ENCODE peak calls at places on chromosomes 11 and 22, in ten cellular contexts. I is GM13977; B is kidney tubule cell; L is AG09319; H is NCI-H345; J is dermis blood vessel endothelial cell; S is HS-27A; R is activated T-cell treated with anti-CD3 and anti-CD28 coated beads, Interleukin-2, amount 50 U/mL, for 72 hours; W is Caco-2; N is astrocyte of the cerebellum. M is an unnamed sample.

GRCh38 chr11:78030429-78031325 is 7.6 kb upstream of the KCTD14 start:
- DNase-seq in R (no peak), W (no peak), L (no peak), H (peak), N (peak), S (no peak), I (no peak), B (peak), J (peak), M (no peak)

GRCh38 chr11:95337175-95337957 is 106.4 kb upstream of the SESN3 start:
- DNase-seq in N (peak), W (no peak), B (peak), J (peak), L (peak), I (peak), S (no peak), R (peak), H (peak), M (no peak)

GRCh38 chr11:62105611-62106245 is 18.1 kb upstream of the INCENP start:
- DNase-seq in R (no peak), B (no peak), L (no peak), W (no peak), H (no peak), I (no peak), J (no peak), S (no peak), N (no peak), M (no peak)

GRCh38 chr11:12272821-12273617 is 104.4 kb upstream of the PARVA start:
- DNase-seq in J (no peak), W (no peak), L (no peak), N (no peak), H (no peak), I (no peak), S (peak), B (peak), R (no peak), M (no peak)

GRCh38 chr11:93498099-93499040 is 44.8 kb downstream of the SMCO4 start:
- DNase-seq in S (peak), L (no peak), N (peak), I (no peak), B (peak), H (no peak), J (peak), W (no peak), R (no peak), M (no peak)

GRCh38 chr11:69460540-69461257 is 20.8 kb upstream of the LINC01488 start:
- DNase-seq in H (no peak), B (peak), S (peak), J (peak), N (peak), I (no peak), W (no peak), L (no peak), R (no peak), M (no peak)

GRCh38 chr22:36279219-36279666 is 26.3 kb downstream of the APOL1 start:
- DNase-seq in L (no peak), J (no peak), W (peak), B (no peak), H (no peak), R (no peak), S (no peak), N (no peak), I (no peak), M (no peak)

GRCh38 chr11:117959438-117960149 is 26.6 kb upstream of the IL10RA start:
- DNase-seq in R (no peak), H (no peak), I (no peak), J (no peak), S (no peak), B (no peak), W (no peak), L (no peak), N (no peak), M (no peak)

GRCh38 chr11:64353101-64353738 is 5.7 kb upstream of the RPS6KA4 start:
- DNase-seq in J (no peak), L (no peak), H (peak), I (no peak), W (no peak), B (no peak), S (no peak), N (no peak), R (no peak), M (no peak)

GRCh38 chr11:1231396-1232327 is 8.8 kb downstream of the MUC5B start:
- DNase-seq in B (no peak), J (no peak), I (no peak), S (no peak), R (no peak), H (peak), L (no peak), W (no peak), N (no peak), M (no peak)

GRCh38 chr11:3950996-3951662 is 95.7 kb downstream of the STIM1 start:
- DNase-seq in I (no peak), S (no peak), B (peak), R (no peak), J (peak), N (peak), W (no peak), H (no peak), L (no peak), M (no peak)

GRCh38 chr11:20611892-20612291 is 12.5 kb downstream of the SLC6A5 start:
- DNase-seq in S (no peak), B (no peak), W (no peak), H (no peak), I (no peak), L (no peak), N (no peak), R (no peak), J (no peak), M (no peak)

M was measured in Panc1.